ENCODE peak calls at places on chromosomes 2 and 18, in six cellular contexts. One of them, this sample, is unnamed.

GRCh38 chr2:47077442-47078117 is 77.5 kb downstream of the STPG4 start:
- DNase-seq in endothelial cell: no peak
- DNase-seq in WTC11: no peak
- DNase-seq in kidney glomerular epithelial cell: no peak
- DNase-seq in pancreas: no peak
- DNase-seq in amygdala: no peak
- DNase-seq in this sample: peak; percentile 70

GRCh38 chr2:15337996-15338666 is 223.0 kb downstream of the NBAS start:
- DNase-seq in pancreas: no peak
- DNase-seq in amygdala: no peak
- DNase-seq in endothelial cell: no peak
- DNase-seq in kidney glomerular epithelial cell: no peak
- DNase-seq in WTC11: no peak
- DNase-seq in this sample: no peak

GRCh38 chr2:220033546-220033945 is 406.1 kb downstream of the SLC4A3 start:
- DNase-seq in pancreas: no peak
- DNase-seq in endothelial cell: no peak
- DNase-seq in amygdala: no peak
- DNase-seq in kidney glomerular epithelial cell: no peak
- DNase-seq in WTC11: no peak
- DNase-seq in this sample: no peak

GRCh38 chr2:120863661-120864320 is 128.1 kb downstream of the GLI2 start:
- DNase-seq in endothelial cell: no peak
- DNase-seq in WTC11: no peak
- DNase-seq in amygdala: no peak
- DNase-seq in pancreas: peak; percentile 40
- DNase-seq in kidney glomerular epithelial cell: no peak
- DNase-seq in this sample: no peak

GRCh38 chr18:55401638-55402191 is 186.3 kb downstream of the TCF4 start:
- DNase-seq in WTC11: peak; percentile 56
- DNase-seq in endothelial cell: peak; percentile 59
- DNase-seq in kidney glomerular epithelial cell: peak; percentile 49
- DNase-seq in amygdala: peak; percentile 44
- DNase-seq in pancreas: no peak
- DNase-seq in this sample: no peak

GRCh38 chr2:51322612-51323011 is 290.7 kb upstream of the NRXN1 start:
- DNase-seq in endothelial cell: no peak
- DNase-seq in pancreas: no peak
- DNase-seq in kidney glomerular epithelial cell: no peak
- DNase-seq in WTC11: no peak
- DNase-seq in amygdala: no peak
- DNase-seq in this sample: no peak

GRCh38 chr2:19205983-19206533 is 152.4 kb downstream of the OSR1 start:
- DNase-seq in WTC11: no peak
- DNase-seq in pancreas: no peak
- DNase-seq in kidney glomerular epithelial cell: no peak
- DNase-seq in endothelial cell: no peak
- DNase-seq in amygdala: no peak
- DNase-seq in this sample: no peak

GRCh38 chr18:36610258-36610657 is 218.5 kb downstream of the TPGS2 start:
- DNase-seq in WTC11: no peak
- DNase-seq in kidney glomerular epithelial cell: no peak
- DNase-seq in amygdala: no peak
- DNase-seq in endothelial cell: no peak
- DNase-seq in pancreas: no peak
- DNase-seq in this sample: no peak

GRCh38 chr18:40437517-40437916 is 1517.5 kb upstream of the PIK3C3 start:
- DNase-seq in pancreas: no peak
- DNase-seq in amygdala: no peak
- DNase-seq in endothelial cell: no peak
- DNase-seq in kidney glomerular epithelial cell: no peak
- DNase-seq in WTC11: no peak
- DNase-seq in this sample: no peak

GRCh38 chr2:208570851-208571763 is 164.5 kb downstream of the PTH2R start:
- DNase-seq in WTC11: no peak
- DNase-seq in endothelial cell: no peak
- DNase-seq in pancreas: no peak
- DNase-seq in amygdala: no peak
- DNase-seq in kidney glomerular epithelial cell: peak; percentile 25
- DNase-seq in this sample: no peak

GRCh38 chr2:3712841-3713503 is 9.6 kb downstream of the DCDC2C start:
- DNase-seq in endothelial cell: no peak
- DNase-seq in pancreas: no peak
- DNase-seq in WTC11: no peak
- DNase-seq in kidney glomerular epithelial cell: no peak
- DNase-seq in amygdala: no peak
- DNase-seq in this sample: no peak

GRCh38 chr2:120401275-120402069 is 55.5 kb downstream of the INHBB start:
- DNase-seq in WTC11: no peak
- DNase-seq in pancreas: peak; percentile 35
- DNase-seq in kidney glomerular epithelial cell: no peak
- DNase-seq in endothelial cell: no peak
- DNase-seq in amygdala: no peak
- DNase-seq in this sample: no peak

GRCh38 chr18:50775207-50775606 is 44.6 kb downstream of the MRO start:
- DNase-seq in kidney glomerular epithelial cell: no peak
- DNase-seq in endothelial cell: no peak
- DNase-seq in pancreas: no peak
- DNase-seq in WTC11: no peak
- DNase-seq in amygdala: no peak
- DNase-seq in this sample: no peak

GRCh38 chr2:201151127-201152074 is 31.5 kb upstream of the CASP10 start:
- DNase-seq in amygdala: no peak
- DNase-seq in endothelial cell: no peak
- DNase-seq in kidney glomerular epithelial cell: peak; percentile 99
- DNase-seq in pancreas: no peak
- DNase-seq in WTC11: no peak
- DNase-seq in this sample: no peak

GRCh38 chr2:2777876-2778275 is 446.8 kb upstream of the MYT1L start:
- DNase-seq in pancreas: no peak
- DNase-seq in amygdala: no peak
- DNase-seq in WTC11: no peak
- DNase-seq in endothelial cell: no peak
- DNase-seq in kidney glomerular epithelial cell: no peak
- DNase-seq in this sample: no peak

GRCh38 chr2:120344214-120344990 is 1.5 kb upstream of the INHBB start:
- DNase-seq in kidney glomerular epithelial cell: no peak
- DNase-seq in pancreas: peak; percentile 69
- DNase-seq in WTC11: peak; percentile 42
- DNase-seq in amygdala: peak; percentile 56
- DNase-seq in endothelial cell: peak; percentile 52
- DNase-seq in this sample: peak; percentile 81

GRCh38 chr2:130377491-130377890 is 21.6 kb downstream of the PTPN18 start:
- DNase-seq in WTC11: no peak
- DNase-seq in amygdala: no peak
- DNase-seq in kidney glomerular epithelial cell: no peak
- DNase-seq in pancreas: no peak
- DNase-seq in endothelial cell: no peak
- DNase-seq in this sample: no peak

GRCh38 chr18:77132369-77133050 is at the start of gene MBP:
- DNase-seq in WTC11: peak; percentile 79
- DNase-seq in endothelial cell: peak; percentile 40
- DNase-seq in pancreas: peak; percentile 97
- DNase-seq in kidney glomerular epithelial cell: no peak
- DNase-seq in amygdala: no peak
- DNase-seq in this sample: peak; percentile 95

GRCh38 chr2:110114007-110114591 is 1.5 kb downstream of the MALL start:
- DNase-seq in kidney glomerular epithelial cell: no peak
- DNase-seq in amygdala: no peak
- DNase-seq in WTC11: no peak
- DNase-seq in endothelial cell: no peak
- DNase-seq in pancreas: no peak
- DNase-seq in this sample: no peak

GRCh38 chr2:51000849-51001617 is 30.9 kb downstream of the NRXN1 start:
- DNase-seq in pancreas: no peak
- DNase-seq in endothelial cell: no peak
- DNase-seq in WTC11: no peak
- DNase-seq in amygdala: peak; percentile 1
- DNase-seq in kidney glomerular epithelial cell: no peak
- DNase-seq in this sample: no peak

This sample was measured in H7.